ENCODE peak calls at places on chromosomes 5 and 9, in five cellular contexts. L is prostate gland, S is body of pancreas, N is tibial artery, J is HCT116. R is an unnamed sample.

GRCh38 chr5:75614165-75614564 is 2.9 kb downstream of the ANKDD1B start:
- DNase-seq in N (no peak), J (no peak), L (no peak), S (no peak), R (no peak)

GRCh38 chr5:123119334-123119986 is 30.4 kb downstream of the PRDM6 start:
- DNase-seq in N (no peak), S (peak; percentile 35), J (peak; percentile 10), L (no peak), R (peak; percentile 66)

GRCh38 chr9:6877671-6878161 is 119.9 kb downstream of the KDM4C start:
- DNase-seq in N (no peak), L (no peak), S (no peak), J (no peak), R (no peak)

GRCh38 chr5:59174248-59174844 is 591.5 kb downstream of the RAB3C start:
- DNase-seq in J (peak; percentile 47), N (no peak), L (peak; percentile 22), S (peak; percentile 24), R (peak; percentile 52)

GRCh38 chr9:32587901-32588300 is 14.9 kb upstream of the NDUFB6 start:
- DNase-seq in J (no peak), S (no peak), N (no peak), L (no peak), R (no peak)

GRCh38 chr5:17966636-17967402 is 332.6 kb downstream of the TAF11L14 start:
- DNase-seq in S (no peak), L (no peak), N (no peak), J (no peak), R (no peak)

GRCh38 chr5:170937072-170937471 is 75.3 kb downstream of the RANBP17 start:
- DNase-seq in N (no peak), J (no peak), S (no peak), L (no peak), R (no peak)

GRCh38 chr9:115673599-115673998 is 480.0 kb upstream of the PAPPA start:
- DNase-seq in S (no peak), L (no peak), N (peak; percentile 53), J (no peak), R (no peak)

GRCh38 chr5:165502893-165503696 is 1997.7 kb downstream of the MAT2B start:
- DNase-seq in N (no peak), L (no peak), S (no peak), J (no peak), R (no peak)

GRCh38 chr5:169805527-169805934 is 168.5 kb downstream of the DOCK2 start:
- DNase-seq in N (no peak), S (no peak), J (no peak), L (no peak), R (no peak)

GRCh38 chr9:93920401-93920800 is 34.8 kb downstream of the BARX1 start:
- DNase-seq in J (no peak), N (no peak), S (no peak), L (no peak), R (no peak)

GRCh38 chr5:142491260-142491659 is 166.4 kb upstream of the SPRY4 start:
- DNase-seq in S (no peak), N (no peak), J (no peak), L (no peak), R (no peak)

GRCh38 chr5:58085800-58086199 is 374.1 kb downstream of the PLK2 start:
- DNase-seq in S (peak; percentile 35), J (peak; percentile 8), N (no peak), L (no peak), R (peak; percentile 44)

GRCh38 chr5:96823060-96823459 is 15.3 kb upstream of the ERAP1 start:
- DNase-seq in N (no peak), S (no peak), J (no peak), L (no peak), R (no peak)

DNA sequence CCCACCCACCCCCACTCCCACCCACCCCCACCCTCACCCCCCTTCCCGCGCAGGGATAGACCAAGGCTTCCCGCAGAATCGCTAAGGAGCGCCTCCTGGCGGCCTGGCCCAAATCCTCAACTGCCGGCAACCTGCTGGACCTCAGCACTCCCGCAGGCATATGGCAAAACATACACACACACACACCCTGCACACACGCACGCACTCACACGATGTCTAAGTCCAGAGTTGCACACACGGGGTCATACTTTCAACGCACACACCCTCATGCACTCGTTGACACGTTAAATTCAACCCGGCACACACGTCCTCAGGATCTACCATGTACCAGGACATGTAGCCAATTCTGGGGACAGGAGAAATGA is 1.7 kb downstream of the CPLX2 start:
- DNase-seq in L (no peak), N (no peak), J (no peak), S (peak; percentile 37), R (no peak)
- H3K4me3 ChIP-seq in L (no peak overlapping the region), N (no peak overlapping the region), J (no peak overlapping the region), S (no peak overlapping the region), R (no peak overlapping the region)

GRCh38 chr5:103237783-103238182 is 20.8 kb upstream of the MACIR start:
- DNase-seq in J (no peak), L (no peak), N (no peak), S (no peak), R (no peak)

GRCh38 chr5:103232393-103232999 is 26.1 kb upstream of the MACIR start:
- DNase-seq in N (no peak), J (peak; percentile 36), L (no peak), S (peak; percentile 34), R (no peak)

GRCh38 chr5:103234239-103234975 is 24.2 kb upstream of the MACIR start:
- DNase-seq in S (no peak), J (no peak), N (no peak), L (no peak), R (no peak)

GRCh38 chr5:103235891-103236290 is 22.7 kb upstream of the MACIR start:
- DNase-seq in J (no peak), N (no peak), S (no peak), L (no peak), R (no peak)
- TF ChIP-seq CTCF in J (no peak), N (no peak), S (no peak), L (no peak), R (no peak)

GRCh38 chr5:128537306-128537998 is 593 bp downstream of the FBN2 start:
- DNase-seq in L (no peak), S (peak; percentile 13), J (no peak), N (peak; percentile 55), R (no peak)
- H3K4me3 ChIP-seq in L (peak overlapping the region; percentile 39), S (no peak overlapping the region), J (no peak overlapping the region), N (peak overlapping the region; percentile 44), R (peak overlapping the region; percentile 66)

DNA sequence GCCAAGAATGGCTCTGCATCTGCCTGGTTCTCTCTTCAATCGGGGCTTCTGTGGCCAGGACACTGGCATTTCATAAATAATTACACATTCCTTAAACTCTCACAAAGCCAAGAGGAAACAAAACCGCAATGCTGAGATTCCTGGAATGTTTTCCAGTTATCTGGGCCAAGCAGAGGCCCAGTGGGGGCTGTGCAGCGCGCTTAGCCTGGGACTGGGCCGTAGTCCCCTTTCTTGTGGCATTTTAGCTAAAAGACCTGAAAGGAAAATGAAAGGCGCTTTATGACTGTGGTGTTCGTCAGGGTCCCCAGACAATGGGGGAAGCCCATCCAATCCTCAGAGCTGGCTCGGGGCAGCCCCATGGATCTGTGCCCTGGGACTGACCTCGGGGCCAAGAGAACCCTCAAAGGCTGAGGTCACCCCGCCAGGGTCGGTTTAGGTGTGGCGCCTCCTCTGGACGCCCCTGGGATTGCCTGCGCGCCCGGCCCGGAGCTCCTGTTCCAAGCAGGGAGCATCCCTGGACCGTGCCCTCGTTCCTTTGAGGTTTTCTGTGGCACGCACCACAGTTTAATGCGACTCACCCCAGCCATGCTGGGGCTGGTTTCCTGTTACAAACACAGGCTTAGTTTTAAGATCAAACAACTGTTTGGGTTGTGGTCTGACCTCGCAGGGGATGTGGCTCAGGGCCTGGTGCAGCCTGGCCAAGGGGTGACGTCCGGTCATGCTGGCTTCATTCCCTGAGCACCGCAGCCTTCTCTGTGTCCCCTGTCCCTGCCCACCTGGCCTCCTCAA is 51.5 kb upstream of the NKD2 start:
- DNase-seq in N (peak; percentile 65), L (no peak), S (peak; percentile 39), J (no peak), R (peak; percentile 59)
- TF ChIP-seq CTCF in N (no peak), L (no peak), S (no peak), J (no peak), R (peak; percentile 47)

GRCh38 chr5:144191461-144191860 is 20.8 kb downstream of the KCTD16 start:
- DNase-seq in L (no peak), J (no peak), S (no peak), N (no peak), R (no peak)
- H3K4me3 ChIP-seq in L (no peak overlapping the region), J (no peak overlapping the region), S (no peak overlapping the region), N (no peak overlapping the region), R (no peak overlapping the region)

GRCh38 chr9:123211081-123211480 is 57.3 kb downstream of the STRBP start:
- DNase-seq in N (no peak), J (no peak), L (no peak), S (no peak), R (no peak)

GRCh38 chr9:123206064-123206463 is 62.3 kb downstream of the STRBP start:
- DNase-seq in J (no peak), L (no peak), S (no peak), N (no peak), R (no peak)

DNA sequence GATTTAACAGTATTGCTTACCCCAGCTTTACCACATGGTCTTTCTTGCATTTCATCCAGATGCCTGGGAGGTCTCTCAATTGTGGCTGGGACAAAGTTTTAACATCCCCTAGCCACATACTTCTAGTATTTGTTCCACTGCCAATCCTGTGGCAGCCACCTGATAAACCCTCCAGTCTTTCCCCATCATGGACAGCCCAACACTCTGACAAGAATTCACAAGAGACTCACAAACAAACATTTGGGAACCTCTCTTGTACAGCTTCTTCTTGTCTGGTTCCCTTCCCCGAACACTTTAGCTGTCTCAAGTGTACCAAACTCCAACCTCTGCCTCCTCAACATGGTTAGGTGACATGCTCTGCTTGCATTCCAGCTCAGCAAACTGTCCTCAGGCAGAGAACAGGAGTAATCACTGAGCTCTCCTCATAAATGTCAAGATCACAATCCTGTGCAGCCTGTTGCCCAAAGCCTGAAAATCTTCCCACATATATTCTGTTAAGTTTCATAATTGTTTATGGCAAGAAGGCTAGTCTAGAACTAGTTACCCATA is 59.7 kb downstream of the STRBP start:
- DNase-seq in N (no peak), S (no peak), L (peak; percentile 26), J (no peak), R (no peak)
- TF ChIP-seq CTCF in N (no peak), S (no peak), L (no peak), J (no peak), R (no peak)

GRCh38 chr9:127393680-127394079 is 3.3 kb upstream of the SLC2A8 start:
- DNase-seq in S (no peak), N (no peak), J (no peak), L (no peak), R (no peak)
- H3K4me3 ChIP-seq in S (no peak overlapping the region), N (no peak overlapping the region), J (no peak overlapping the region), L (no peak overlapping the region), R (no peak overlapping the region)

R was measured in retinal pigment epithelial cell.